ENCODE peak calls at places on chromosome 20, in seven cellular contexts. One of them, this sample, is unnamed.
A peak's percentile ranks its signal among the peaks of the same experiment; 100 is the strongest.

GRCh38 chr20:770691-771090 is 2.4 kb upstream of the SLC52A3 start:
- DNase-seq in kidney: no peak
- DNase-seq in T-helper 1 cell: no peak
- DNase-seq in naive B cell: no peak
- DNase-seq in pancreas: no peak
- DNase-seq in CD4-positive, alpha-beta memory T cell: no peak
- DNase-seq in LoVo: no peak
- DNase-seq in this sample: no peak

GRCh38 chr20:59831901-59832240 is 101.6 kb downstream of the SYCP2 start:
- DNase-seq in CD4-positive, alpha-beta memory T cell: no peak
- DNase-seq in naive B cell: no peak
- DNase-seq in pancreas: no peak
- DNase-seq in kidney: no peak
- DNase-seq in LoVo: no peak
- DNase-seq in T-helper 1 cell: no peak
- DNase-seq in this sample: no peak

GRCh38 chr20:32387262-32387661 is 29.1 kb downstream of the ASXL1 start:
- DNase-seq in LoVo: no peak
- DNase-seq in kidney: no peak
- DNase-seq in naive B cell: no peak
- DNase-seq in pancreas: no peak
- DNase-seq in CD4-positive, alpha-beta memory T cell: peak; percentile 76
- DNase-seq in T-helper 1 cell: peak; percentile 77
- DNase-seq in this sample: no peak

GRCh38 chr20:41048475-41049242 is 20.0 kb downstream of the TOP1 start:
- DNase-seq in kidney: no peak
- DNase-seq in LoVo: peak; percentile 36
- DNase-seq in CD4-positive, alpha-beta memory T cell: peak; percentile 61
- DNase-seq in T-helper 1 cell: peak; percentile 50
- DNase-seq in pancreas: no peak
- DNase-seq in naive B cell: peak; percentile 28
- DNase-seq in this sample: no peak

GRCh38 chr20:56414842-56415765 is 3.0 kb downstream of the CASS4 start:
- DNase-seq in CD4-positive, alpha-beta memory T cell: peak; percentile 42
- DNase-seq in naive B cell: no peak
- DNase-seq in T-helper 1 cell: peak; percentile 65
- DNase-seq in kidney: no peak
- DNase-seq in LoVo: no peak
- DNase-seq in pancreas: no peak
- DNase-seq in this sample: peak; percentile 57

GRCh38 chr20:38534756-38535155 is 46.2 kb upstream of the ADIG start:
- DNase-seq in LoVo: no peak
- DNase-seq in T-helper 1 cell: no peak
- DNase-seq in pancreas: no peak
- DNase-seq in CD4-positive, alpha-beta memory T cell: no peak
- DNase-seq in naive B cell: no peak
- DNase-seq in kidney: no peak
- DNase-seq in this sample: no peak

GRCh38 chr20:38855356-38855755 is 49.9 kb downstream of the PPP1R16B start:
- DNase-seq in pancreas: no peak
- DNase-seq in kidney: no peak
- DNase-seq in naive B cell: no peak
- DNase-seq in LoVo: no peak
- DNase-seq in CD4-positive, alpha-beta memory T cell: no peak
- DNase-seq in T-helper 1 cell: no peak
- DNase-seq in this sample: no peak

GRCh38 chr20:39886650-39887190 is 802.3 kb downstream of the MAFB start:
- DNase-seq in CD4-positive, alpha-beta memory T cell: no peak
- DNase-seq in LoVo: no peak
- DNase-seq in kidney: no peak
- DNase-seq in pancreas: no peak
- DNase-seq in T-helper 1 cell: no peak
- DNase-seq in naive B cell: no peak
- DNase-seq in this sample: no peak

GRCh38 chr20:49982346-49983122 is at the start of gene SNAI1:
- DNase-seq in CD4-positive, alpha-beta memory T cell: peak; percentile 87
- DNase-seq in kidney: peak; percentile 96
- DNase-seq in LoVo: peak; percentile 90
- DNase-seq in naive B cell: peak; percentile 85
- DNase-seq in pancreas: peak; percentile 78
- DNase-seq in T-helper 1 cell: peak; percentile 77
- DNase-seq in this sample: peak; percentile 84

GRCh38 chr20:63058696-63059335 is 52.1 kb upstream of the BHLHE23 start:
- DNase-seq in T-helper 1 cell: no peak
- DNase-seq in LoVo: no peak
- DNase-seq in pancreas: no peak
- DNase-seq in CD4-positive, alpha-beta memory T cell: no peak
- DNase-seq in kidney: peak; percentile 48
- DNase-seq in naive B cell: no peak
- DNase-seq in this sample: no peak

GRCh38 chr20:57774111-57774880 is 64.5 kb upstream of the PMEPA1 start:
- DNase-seq in pancreas: no peak
- DNase-seq in CD4-positive, alpha-beta memory T cell: no peak
- DNase-seq in kidney: no peak
- DNase-seq in T-helper 1 cell: no peak
- DNase-seq in LoVo: no peak
- DNase-seq in naive B cell: no peak
- DNase-seq in this sample: no peak

GRCh38 chr20:5150226-5151076 is 23.6 kb downstream of the CDS2 start:
- DNase-seq in kidney: no peak
- DNase-seq in CD4-positive, alpha-beta memory T cell: no peak
- DNase-seq in LoVo: no peak
- DNase-seq in naive B cell: no peak
- DNase-seq in T-helper 1 cell: no peak
- DNase-seq in pancreas: no peak
- DNase-seq in this sample: no peak

GRCh38 chr20:21519136-21519584 is 5.3 kb upstream of the NKX2-2 start:
- DNase-seq in kidney: no peak
- DNase-seq in LoVo: no peak
- DNase-seq in pancreas: no peak
- DNase-seq in T-helper 1 cell: no peak
- DNase-seq in CD4-positive, alpha-beta memory T cell: no peak
- DNase-seq in naive B cell: no peak
- DNase-seq in this sample: no peak

GRCh38 chr20:50017576-50018248 is 34.9 kb downstream of the SNAI1 start:
- DNase-seq in LoVo: no peak
- DNase-seq in CD4-positive, alpha-beta memory T cell: no peak
- DNase-seq in kidney: no peak
- DNase-seq in T-helper 1 cell: no peak
- DNase-seq in pancreas: no peak
- DNase-seq in naive B cell: no peak
- DNase-seq in this sample: no peak

GRCh38 chr20:19808498-19808897 is 50.4 kb downstream of the RIN2 start:
- DNase-seq in CD4-positive, alpha-beta memory T cell: no peak
- DNase-seq in pancreas: no peak
- DNase-seq in kidney: no peak
- DNase-seq in LoVo: no peak
- DNase-seq in naive B cell: no peak
- DNase-seq in T-helper 1 cell: no peak
- DNase-seq in this sample: no peak

GRCh38 chr20:44028868-44029847 is 114.5 kb downstream of the TOX2 start:
- DNase-seq in naive B cell: no peak
- DNase-seq in kidney: no peak
- DNase-seq in T-helper 1 cell: peak; percentile 90
- DNase-seq in LoVo: no peak
- DNase-seq in pancreas: no peak
- DNase-seq in CD4-positive, alpha-beta memory T cell: no peak
- DNase-seq in this sample: no peak

GRCh38 chr20:46694484-46694883 is 5.2 kb upstream of the TP53RK start:
- DNase-seq in naive B cell: no peak
- DNase-seq in pancreas: no peak
- DNase-seq in kidney: no peak
- DNase-seq in T-helper 1 cell: no peak
- DNase-seq in LoVo: no peak
- DNase-seq in CD4-positive, alpha-beta memory T cell: no peak
- DNase-seq in this sample: no peak

GRCh38 chr20:62503414-62504178 is 27.8 kb upstream of the GATA5 start:
- DNase-seq in pancreas: no peak
- DNase-seq in CD4-positive, alpha-beta memory T cell: no peak
- DNase-seq in kidney: no peak
- DNase-seq in LoVo: no peak
- DNase-seq in naive B cell: no peak
- DNase-seq in T-helper 1 cell: no peak
- DNase-seq in this sample: no peak

GRCh38 chr20:50223321-50223995 is 32.8 kb downstream of the CEBPB start:
- DNase-seq in pancreas: no peak
- DNase-seq in kidney: peak; percentile 69
- DNase-seq in naive B cell: no peak
- DNase-seq in T-helper 1 cell: no peak
- DNase-seq in CD4-positive, alpha-beta memory T cell: no peak
- DNase-seq in LoVo: no peak
- DNase-seq in this sample: no peak

GRCh38 chr20:46757754-46758678 is 48.6 kb downstream of the SLC2A10 start:
- DNase-seq in CD4-positive, alpha-beta memory T cell: peak; percentile 46
- DNase-seq in naive B cell: peak; percentile 25
- DNase-seq in kidney: no peak
- DNase-seq in pancreas: peak; percentile 28
- DNase-seq in LoVo: peak; percentile 39
- DNase-seq in T-helper 1 cell: peak; percentile 57
- DNase-seq in this sample: peak; percentile 42

GRCh38 chr20:8853805-8854338 is 215.0 kb upstream of the PLCB4 start:
- DNase-seq in kidney: no peak
- DNase-seq in T-helper 1 cell: peak; percentile 18
- DNase-seq in LoVo: peak; percentile 68
- DNase-seq in CD4-positive, alpha-beta memory T cell: peak; percentile 1
- DNase-seq in pancreas: peak; percentile 10
- DNase-seq in naive B cell: peak; percentile 1
- DNase-seq in this sample: peak; percentile 4